ENCODE peak calls at places on chromosomes 5 and 9, in four cellular contexts. X, V, K and O are unnamed samples.

GRCh38 chr9:138076650-138077009 is 199.0 kb downstream of the CACNA1B start:
- DNase-seq in V (no peak), K (no peak), X (no peak), O (no peak)

GRCh38 chr5:17679597-17680187 is 45.4 kb downstream of the TAF11L14 start:
- DNase-seq in X (no peak), K (no peak), V (no peak), O (no peak)

GRCh38 chr9:79660615-79661014 is 88.8 kb downstream of the TLE4 start:
- DNase-seq in K (no peak), V (no peak), X (no peak), O (no peak)

GRCh38 chr9:97846347-97846746 is 6.7 kb upstream of the FOXE1 start:
- DNase-seq in X (no peak), V (no peak), K (no peak), O (no peak)

GRCh38 chr9:89949116-89949515 is 344.3 kb downstream of the GADD45G start:
- DNase-seq in V (no peak), X (no peak), K (no peak), O (no peak)

GRCh38 chr5:11904270-11904906 is at the start of gene CTNND2:
- DNase-seq in K (no peak), X (no peak), V (peak), O (no peak)

GRCh38 chr5:138789771-138790242 is 36.6 kb downstream of the CTNNA1 start:
- DNase-seq in X (no peak), K (peak), V (peak), O (no peak)

GRCh38 chr5:76303917-76304316 is 99.2 kb upstream of the IQGAP2 start:
- DNase-seq in V (peak), X (no peak), K (no peak), O (no peak)

GRCh38 chr5:1312206-1312605 is 17.3 kb upstream of the TERT start:
- DNase-seq in K (no peak), V (no peak), X (no peak), O (no peak)

GRCh38 chr5:88897748-88898147 is 14.8 kb upstream of the MEF2C start:
- DNase-seq in X (no peak), V (no peak), K (no peak), O (no peak)

GRCh38 chr5:110736763-110737162 is 2.0 kb upstream of the SLC25A46 start:
- DNase-seq in X (no peak), V (peak), K (no peak), O (peak)

GRCh38 chr9:124210697-124211096 is 47.1 kb upstream of the NEK6 start:
- DNase-seq in V (no peak), K (no peak), X (no peak), O (no peak)

GRCh38 chr5:156798201-156798600 is 51.9 kb upstream of the PPP1R2B start:
- DNase-seq in K (no peak), V (no peak), X (no peak), O (no peak)

GRCh38 chr9:128405780-128406171 is 14.9 kb upstream of the CERCAM start:
- DNase-seq in X (no peak), V (no peak), K (no peak), O (no peak)

GRCh38 chr5:103522586-103522985 is 40.0 kb downstream of the NUDT12 start:
- DNase-seq in V (peak), X (no peak), K (no peak), O (no peak)